ENCODE peak calls at places on chromosomes 3 and 15, in ten cellular contexts. M is Peyer's patch, C is hepatocyte, D is AG10803, U is lower lobe of right lung, P is uterus, Z is fibroblast of lung, H is upper lobe of right lung, N is cardiac muscle cell, V is WERI-Rb-1. X is an unnamed sample.
A peak's percentile ranks its signal among the peaks of the same experiment; 100 is the strongest.

GRCh38 chr3:62553811-62554210 is 180.5 kb upstream of the FEZF2 start:
- DNase-seq in M (no peak), C (no peak), D (no peak), U (no peak), P (no peak), Z (no peak), H (no peak), N (no peak), V (no peak), X (no peak)

GRCh38 chr3:150094150-150094932 is 123.6 kb upstream of the PFN2 start:
- DNase-seq in M (no peak), C (no peak), D (peak; percentile 77), U (no peak), P (no peak), Z (peak; percentile 39), H (no peak), N (no peak), V (no peak), X (no peak)

GRCh38 chr3:11603628-11604027 is 40.1 kb downstream of the VGLL4 start:
- DNase-seq in M (no peak), C (peak; percentile 58), D (peak; percentile 91), U (no peak), P (peak; percentile 70), Z (peak; percentile 94), H (no peak), N (no peak), V (no peak), X (peak; percentile 57)

GRCh38 chr3:38843898-38844297 is 27.9 kb upstream of the SCN10A start:
- DNase-seq in M (no peak), C (peak; percentile 52), D (peak; percentile 67), U (no peak), P (no peak), Z (peak; percentile 77), H (no peak), N (peak; percentile 58), V (no peak), X (peak; percentile 48)

GRCh38 chr15:38576261-38576660 is 11.6 kb upstream of the RASGRP1 start:
- DNase-seq in M (no peak), C (no peak), D (no peak), U (no peak), P (no peak), Z (no peak), H (no peak), N (no peak), V (no peak), X (no peak)

GRCh38 chr3:10956531-10956930 is 36.0 kb upstream of the SLC6A1 start:
- DNase-seq in M (no peak), C (no peak), D (no peak), U (no peak), P (no peak), Z (no peak), H (no peak), N (no peak), V (no peak), X (no peak)

GRCh38 chr3:117118604-117119003 is 409.0 kb downstream of the TUSC7 start:
- DNase-seq in M (no peak), C (no peak), D (no peak), U (no peak), P (no peak), Z (no peak), H (no peak), N (no peak), V (no peak), X (no peak)

GRCh38 chr15:57223887-57224286 is 152.4 kb upstream of the CGNL1 start:
- DNase-seq in M (no peak), C (no peak), D (no peak), U (no peak), P (no peak), Z (no peak), H (no peak), N (no peak), V (no peak), X (no peak)

GRCh38 chr3:21271606-21272016 is 479.4 kb downstream of the ZNF385D start:
- DNase-seq in M (no peak), C (no peak), D (no peak), U (no peak), P (no peak), Z (no peak), H (no peak), N (no peak), V (no peak), X (no peak)

GRCh38 chr3:11288786-11289637 is 16.8 kb downstream of the ATG7 start:
- DNase-seq in M (no peak), C (peak; percentile 47), D (peak; percentile 97), U (no peak), P (no peak), Z (peak; percentile 94), H (no peak), N (no peak), V (no peak), X (peak; percentile 78)

GRCh38 chr15:59208850-59209249 is 2.2 kb downstream of the LDHAL6B start:
- DNase-seq in M (no peak), C (no peak), D (peak; percentile 24), U (no peak), P (no peak), Z (no peak), H (no peak), N (no peak), V (no peak), X (no peak)

DNA sequence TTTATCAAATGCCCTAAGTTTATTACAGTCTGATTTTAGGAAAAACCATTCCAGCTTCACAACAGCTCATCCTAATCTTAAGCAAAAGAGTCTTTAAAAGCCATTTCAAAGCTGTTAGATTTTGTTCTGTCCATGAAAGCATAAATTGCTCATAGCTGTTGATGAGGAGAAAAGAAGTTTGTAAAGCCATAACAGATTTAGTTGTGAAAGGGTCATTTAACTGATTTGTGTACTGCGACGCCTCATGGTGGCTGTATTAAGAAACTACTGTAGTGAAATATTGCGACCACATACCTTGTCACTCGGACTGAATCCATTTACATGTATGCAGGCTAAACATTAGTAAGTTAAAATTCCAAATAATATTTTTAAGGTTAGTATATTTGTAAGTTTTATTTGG is 20.9 kb downstream of the BBX start:
- DNase-seq in M (no peak), C (no peak), D (no peak), U (no peak), P (no peak), Z (peak; percentile 20), H (no peak), N (peak; percentile 4), V (peak; percentile 25), X (no peak)
- TF ChIP-seq CTCF in M (peak; percentile 43), C (peak; percentile 27), D (peak; percentile 8), U (peak; percentile 11), P (peak; percentile 8), Z (no peak), H (peak; percentile 20), N (peak; percentile 33), V (peak; percentile 38), X (peak; percentile 24)

GRCh38 chr3:28575100-28575747 is 226.6 kb upstream of the AZI2 start:
- DNase-seq in M (no peak), C (peak; percentile 37), D (no peak), U (peak; percentile 46), P (no peak), Z (peak; percentile 8), H (peak; percentile 65), N (peak; percentile 68), V (peak; percentile 30), X (no peak)

GRCh38 chr3:28577941-28578340 is 229.3 kb upstream of the AZI2 start:
- DNase-seq in M (no peak), C (no peak), D (no peak), U (no peak), P (no peak), Z (no peak), H (no peak), N (no peak), V (no peak), X (no peak)

GRCh38 chr3:28574036-28574435 is 225.4 kb upstream of the AZI2 start:
- DNase-seq in M (no peak), C (no peak), D (no peak), U (no peak), P (no peak), Z (no peak), H (no peak), N (no peak), V (no peak), X (no peak)

GRCh38 chr3:28575748-28576589 is 227.3 kb upstream of the AZI2 start:
- DNase-seq in M (no peak), C (peak; percentile 47), D (peak; percentile 6), U (no peak), P (no peak), Z (no peak), H (no peak), N (peak; percentile 73), V (peak; percentile 49), X (no peak)

GRCh38 chr3:28576590-28577220 is 228.1 kb upstream of the AZI2 start:
- DNase-seq in M (no peak), C (no peak), D (no peak), U (no peak), P (no peak), Z (no peak), H (no peak), N (no peak), V (no peak), X (no peak)
- H3K4me3 ChIP-seq in M (peak overlapping the region; percentile 37), C (peak overlapping the region; percentile 76), D (no peak overlapping the region), U (peak overlapping the region; percentile 53), P (peak overlapping the region; percentile 31), Z (peak overlapping the region; percentile 1), H (peak overlapping the region; percentile 49), N (peak overlapping the region; percentile 56), V (peak overlapping the region; percentile 55), X (peak overlapping the region; percentile 47)

DNA sequence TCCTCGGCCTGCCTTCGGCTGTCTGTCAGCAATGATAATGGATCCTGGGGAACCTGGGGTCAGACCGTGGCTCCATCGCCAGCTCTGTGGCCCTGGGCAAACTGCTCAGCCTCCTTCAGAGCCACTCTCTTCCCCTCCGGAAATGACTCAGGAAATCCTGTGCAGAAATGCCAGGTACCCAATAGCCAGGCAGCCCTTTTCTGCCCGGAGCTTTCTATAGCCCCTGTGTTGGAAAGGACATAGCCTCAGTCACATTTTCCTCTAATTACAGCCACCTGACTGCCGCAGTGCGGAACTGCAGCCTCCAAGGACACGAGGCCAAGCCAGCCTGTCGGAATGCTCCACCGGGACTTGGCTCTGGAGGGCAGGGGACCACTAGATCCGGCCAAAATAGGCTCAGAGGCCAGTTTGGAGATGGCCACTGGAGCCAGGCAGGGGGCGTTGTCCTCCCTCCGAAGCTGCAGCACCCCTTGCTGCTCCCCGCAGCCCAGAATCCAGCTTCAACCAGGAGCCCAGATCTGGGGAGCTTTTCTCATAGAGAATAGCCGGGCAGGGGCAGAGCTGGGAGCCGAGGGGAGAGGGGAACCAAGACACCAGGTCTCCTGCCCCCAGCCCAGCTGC is 11.6 kb upstream of the ZXDC start:
- DNase-seq in M (no peak), C (no peak), D (peak; percentile 12), U (peak; percentile 49), P (peak; percentile 30), Z (no peak), H (no peak), N (no peak), V (no peak), X (no peak)
- TF ChIP-seq CTCF in M (no peak), C (no peak), D (peak; percentile 20), U (no peak), P (no peak), Z (no peak), H (peak; percentile 19), N (peak; percentile 12), V (peak; percentile 33), X (peak; percentile 12)

DNA sequence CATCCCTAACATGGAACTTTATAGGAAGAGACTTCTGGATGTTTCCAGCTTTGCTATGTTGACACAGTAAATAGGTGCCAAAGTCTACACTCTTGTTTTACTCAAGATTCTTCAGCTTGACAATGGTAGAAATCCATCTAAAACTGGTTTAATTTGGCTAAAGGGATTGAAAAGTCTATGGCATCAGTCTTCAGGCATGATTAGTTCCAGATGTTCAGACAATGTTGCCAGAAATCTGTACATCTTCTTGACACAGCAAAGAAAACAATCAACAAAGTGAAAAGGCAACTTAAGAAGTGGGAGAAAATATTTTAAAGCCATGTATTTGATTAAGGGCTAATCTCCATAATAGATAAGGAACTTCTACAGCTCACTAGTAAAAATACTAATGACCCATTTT is 130.5 kb downstream of the LRRC3B start:
- DNase-seq in M (no peak), C (no peak), D (no peak), U (no peak), P (no peak), Z (no peak), H (no peak), N (no peak), V (no peak), X (no peak)
- H3K4me3 ChIP-seq in M (no peak overlapping the region), C (no peak overlapping the region), D (no peak overlapping the region), U (no peak overlapping the region), P (no peak overlapping the region), Z (no peak overlapping the region), H (no peak overlapping the region), N (no peak overlapping the region), V (no peak overlapping the region), X (no peak overlapping the region)

X was measured in astrocyte of the cerebellum.